ENCODE peak calls at places on chromosomes 4 and X, in seven cellular contexts. U is neural progenitor cell; E is NCI-H345; T is amniotic stem cell; Y is lower lobe of right lung; W is activated gamma-delta T cell treated with anti-CD3 and anti-CD28 coated beads, Interleukin-2, amount 50 U/mL, for 16 hours; X is anterior cingulate cortex. B is an unnamed sample.

GRCh38 chrX:130869239-130869638 is 33.8 kb downstream of the ENOX2 start:
- DNase-seq in E (no peak), U (no peak), W (no peak), X (no peak), Y (no peak), T (no peak), B (no peak)

GRCh38 chr4:41506071-41506470 is 31.9 kb upstream of the LIMCH1 start:
- DNase-seq in Y (no peak), W (no peak), T (no peak), U (no peak), E (no peak), X (no peak), B (peak; percentile 12)

GRCh38 chr4:26360864-26361263 is 40.0 kb downstream of the RBPJ start:
- DNase-seq in U (peak; percentile 13), Y (no peak), W (no peak), T (no peak), X (no peak), E (no peak), B (no peak)

GRCh38 chr4:92658318-92658717 is 354.6 kb downstream of the GRID2 start:
- DNase-seq in T (no peak), W (no peak), E (no peak), U (peak; percentile 4), Y (no peak), X (no peak), B (no peak)

GRCh38 chr4:56134272-56134671 is 185.5 kb downstream of the CEP135 start:
- DNase-seq in T (no peak), E (no peak), Y (no peak), W (no peak), U (peak; percentile 26), X (no peak), B (peak; percentile 23)

GRCh38 chrX:47614618-47615017 is 5.0 kb downstream of the SYN1 start:
- DNase-seq in X (no peak), W (no peak), E (no peak), U (no peak), T (no peak), Y (no peak), B (no peak)

GRCh38 chr4:18630218-18631110 is 608.9 kb upstream of the LCORL start:
- DNase-seq in E (no peak), W (no peak), X (no peak), U (no peak), T (no peak), Y (no peak), B (no peak)

GRCh38 chrX:13377537-13377936 is 57.7 kb upstream of the ATXN3L start:
- DNase-seq in E (no peak), W (no peak), X (no peak), T (no peak), Y (no peak), U (no peak), B (peak; percentile 45)

GRCh38 chr4:187724526-187724925 is 271.0 kb upstream of the ZFP42 start:
- DNase-seq in T (no peak), X (no peak), W (no peak), E (no peak), Y (no peak), U (no peak), B (no peak)

GRCh38 chr4:185892165-185892564 is 80.2 kb upstream of the SORBS2 start:
- DNase-seq in T (no peak), Y (no peak), U (no peak), W (no peak), E (no peak), X (no peak), B (no peak)

GRCh38 chr4:53763813-53764597 is 172.7 kb upstream of the LNX1 start:
- DNase-seq in U (peak; percentile 4), X (no peak), E (no peak), W (no peak), T (peak; percentile 59), Y (no peak), B (peak; percentile 68)

GRCh38 chr4:154441982-154442381 is 49.6 kb downstream of the DCHS2 start:
- DNase-seq in X (no peak), Y (no peak), W (no peak), U (no peak), E (no peak), T (no peak), B (no peak)

GRCh38 chr4:86358176-86358701 is 1.6 kb downstream of the MAPK10 start:
- DNase-seq in X (peak; percentile 46), Y (no peak), U (peak; percentile 15), E (peak; percentile 10), W (no peak), T (no peak), B (no peak)

GRCh38 chrX:108224727-108225455 is 133.3 kb downstream of the ATG4A start:
- DNase-seq in T (no peak), U (peak; percentile 72), Y (no peak), X (no peak), W (no peak), E (peak; percentile 83), B (peak; percentile 21)

GRCh38 chr4:95017690-95018089 is 259.9 kb downstream of the BMPR1B start:
- DNase-seq in U (no peak), Y (no peak), W (no peak), X (no peak), T (no peak), E (no peak), B (no peak)

GRCh38 chr4:185071412-185071811 is 53.1 kb downstream of the HELT start:
- DNase-seq in U (peak; percentile 34), E (no peak), X (no peak), W (no peak), Y (no peak), T (no peak), B (no peak)

GRCh38 chr4:6561706-6562371 is 13.2 kb upstream of the MAN2B2 start:
- DNase-seq in U (no peak), E (peak; percentile 41), Y (no peak), W (no peak), T (no peak), X (no peak), B (no peak)

GRCh38 chrX:11435568-11435967 is 142.4 kb downstream of the AMELX start:
- DNase-seq in Y (no peak), W (no peak), E (no peak), X (no peak), T (peak; percentile 26), U (no peak), B (no peak)

GRCh38 chr4:134935320-134935719 is 733.7 kb upstream of the PABPC4L start:
- DNase-seq in U (peak; percentile 46), E (no peak), T (no peak), W (no peak), X (no peak), Y (no peak), B (peak; percentile 5)

GRCh38 chrX:97132654-97133415 is 249.1 kb downstream of the RPA4 start:
- DNase-seq in X (no peak), Y (no peak), W (no peak), E (no peak), T (no peak), U (no peak), B (no peak)

GRCh38 chr4:175346381-175346780 is 428.2 kb downstream of the ADAM29 start:
- DNase-seq in W (no peak), T (no peak), Y (no peak), U (no peak), E (no peak), X (no peak), B (no peak)

GRCh38 chr4:6804082-6804752 is 21.7 kb downstream of the KIAA0232 start:
- DNase-seq in U (no peak), Y (no peak), X (no peak), T (no peak), W (no peak), E (no peak), B (no peak)

GRCh38 chr4:103150677-103151076 is 47.5 kb downstream of the CENPE start:
- DNase-seq in U (no peak), X (no peak), W (no peak), T (peak; percentile 22), E (no peak), Y (no peak), B (peak; percentile 4)